ENCODE peak calls at places on chromosomes 2 and 18, in seven cellular contexts. F is Panc1, W is pancreas, I is psoas muscle, K is esophagus squamous epithelium, N is IMR-90, D is H9. A is an unnamed sample.

GRCh38 chr2:30511122-30512083 is 64.4 kb downstream of the LCLAT1 start:
- DNase-seq in W (no peak), N (peak), F (no peak), I (peak), K (no peak), D (no peak), A (no peak)

GRCh38 chr2:107633580-107634147 is 193.0 kb upstream of the RGPD4 start:
- DNase-seq in I (no peak), D (no peak), F (no peak), K (no peak), W (no peak), N (peak), A (no peak)

GRCh38 chr2:215486973-215487372 is 51.1 kb upstream of the FN1 start:
- DNase-seq in W (no peak), N (no peak), I (no peak), F (no peak), K (no peak), D (no peak), A (no peak)

GRCh38 chr2:171100370-171100769 is 60.3 kb downstream of the TLK1 start:
- DNase-seq in N (no peak), K (no peak), I (no peak), W (no peak), F (no peak), D (no peak), A (no peak)

GRCh38 chr2:62578837-62579640 is 73.0 kb upstream of the TMEM17 start:
- DNase-seq in D (no peak), W (no peak), N (peak), K (no peak), I (peak), F (peak), A (no peak)

GRCh38 chr2:25977768-25978167 is 4.5 kb downstream of the KIF3C start:
- DNase-seq in I (no peak), K (no peak), D (no peak), F (no peak), W (no peak), N (peak), A (no peak)

GRCh38 chr2:11581129-11581796 is 47.4 kb downstream of the GREB1 start:
- DNase-seq in N (no peak), K (no peak), W (no peak), D (no peak), I (no peak), F (no peak), A (no peak)

GRCh38 chr2:202950592-202950991 is 38.5 kb downstream of the CARF start:
- DNase-seq in W (no peak), K (no peak), D (no peak), F (no peak), N (peak), I (no peak), A (no peak)

GRCh38 chr2:45649457-45649854 is 2.0 kb upstream of the PRKCE start:
- DNase-seq in I (no peak), W (no peak), N (peak), K (no peak), D (no peak), F (no peak), A (no peak)

GRCh38 chr18:7116001-7116831 is 1.4 kb downstream of the LAMA1 start:
- DNase-seq in I (no peak), W (no peak), N (peak), F (no peak), K (no peak), D (peak), A (no peak)

GRCh38 chr2:105181282-105181681 is 60.3 kb upstream of the GPR45 start:
- DNase-seq in K (no peak), W (no peak), F (no peak), I (no peak), D (no peak), N (no peak), A (no peak)

GRCh38 chr2:198374375-198375072 is 570.1 kb downstream of the PLCL1 start:
- DNase-seq in W (no peak), F (peak), N (peak), I (no peak), K (no peak), D (peak), A (peak)

GRCh38 chr18:80137976-80138375 is 28.9 kb downstream of the ADNP2 start:
- DNase-seq in I (no peak), N (no peak), W (no peak), D (no peak), K (no peak), F (no peak), A (no peak)

GRCh38 chr2:10471956-10472355 is 23.8 kb upstream of the ODC1 start:
- DNase-seq in D (no peak), I (no peak), K (no peak), F (no peak), N (no peak), W (no peak), A (no peak)

GRCh38 chr2:19673213-19673791 is 228.5 kb downstream of the TTC32 start:
- DNase-seq in F (no peak), D (no peak), K (no peak), N (peak), W (no peak), I (no peak), A (no peak)

GRCh38 chr2:86492057-86492456 is 50.9 kb downstream of the KDM3A start:
- DNase-seq in K (no peak), I (no peak), D (no peak), N (no peak), F (no peak), W (no peak), A (no peak)

GRCh38 chr2:170409164-170409535 is 231.2 kb downstream of the MYO3B start:
- DNase-seq in K (peak), N (peak), W (peak), I (peak), F (no peak), D (peak), A (peak)

GRCh38 chr2:32011566-32011960 is 755 bp upstream of the MEMO1 start:
- DNase-seq in W (no peak), D (no peak), N (no peak), I (no peak), F (no peak), K (no peak), A (no peak)

GRCh38 chr18:31555971-31556747 is 35.5 kb upstream of the TTR start:
- DNase-seq in W (peak), K (no peak), D (no peak), N (peak), I (no peak), F (peak), A (peak)

GRCh38 chr2:214193943-214194342 is 216.9 kb upstream of the VWC2L start:
- DNase-seq in D (no peak), F (no peak), K (no peak), N (peak), W (no peak), I (no peak), A (no peak)

GRCh38 chr2:215711484-215712034 is 275.7 kb upstream of the FN1 start:
- DNase-seq in F (no peak), I (no peak), N (peak), D (no peak), K (no peak), W (no peak), A (no peak)

GRCh38 chr2:15363142-15363541 is 198.0 kb downstream of the NBAS start:
- DNase-seq in N (peak), W (no peak), K (no peak), I (no peak), D (no peak), F (no peak), A (no peak)

GRCh38 chr2:151973901-151974199 is 125.0 kb downstream of the CACNB4 start:
- DNase-seq in W (no peak), F (no peak), N (peak), K (no peak), I (peak), D (peak), A (peak)
- H3K27ac ChIP-seq in W (no peak), F (no peak), N (no peak), K (no peak), I (no peak), D (no peak), A (no peak)

DNA sequence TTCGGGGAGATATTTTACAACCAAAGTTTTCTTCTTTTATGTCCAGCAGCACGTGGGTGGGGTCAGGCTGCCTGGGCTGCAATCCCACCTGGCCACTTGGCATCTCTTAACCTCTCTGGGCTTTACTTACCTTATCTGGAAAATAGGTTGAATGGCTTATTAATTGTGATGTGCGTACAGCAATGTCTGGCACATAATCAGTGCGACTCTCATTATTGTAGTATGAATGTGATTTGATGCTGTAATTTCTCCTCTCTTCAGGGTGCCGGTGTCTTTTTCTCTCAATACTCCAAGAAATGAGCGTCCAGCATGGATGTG is 2.0 kb upstream of the ZAP70 start:
- DNase-seq in K (no peak), D (no peak), F (no peak), N (no peak), I (no peak), W (no peak), A (no peak)
- H3K27ac ChIP-seq in K (no peak), D (no peak), F (no peak), N (no peak), I (no peak), W (no peak), A (no peak)

DNA sequence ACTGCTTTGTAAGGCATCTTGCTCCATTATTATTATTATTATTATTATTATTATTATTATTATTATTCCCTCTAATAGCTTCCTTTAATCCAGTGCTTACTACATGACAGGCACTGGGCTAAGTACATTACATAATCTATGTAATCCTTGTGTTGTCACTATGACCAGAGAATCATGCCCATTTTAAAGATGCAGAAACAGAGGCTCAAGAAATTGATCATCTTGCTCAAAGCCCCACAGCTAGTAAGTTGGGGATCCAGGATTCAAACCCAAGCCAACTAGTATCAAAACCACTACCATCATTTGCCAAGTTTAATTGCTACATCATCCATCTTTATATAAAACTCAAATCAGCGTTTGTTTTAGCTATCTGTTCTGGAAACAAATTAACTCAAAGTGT is 594 bp upstream of the NGEF start:
- DNase-seq in F (no peak), W (no peak), K (no peak), I (no peak), N (no peak), D (no peak), A (no peak)
- H3K27ac ChIP-seq in F (no peak), W (peak), K (no peak), I (no peak), N (no peak), D (no peak), A (no peak)

DNA sequence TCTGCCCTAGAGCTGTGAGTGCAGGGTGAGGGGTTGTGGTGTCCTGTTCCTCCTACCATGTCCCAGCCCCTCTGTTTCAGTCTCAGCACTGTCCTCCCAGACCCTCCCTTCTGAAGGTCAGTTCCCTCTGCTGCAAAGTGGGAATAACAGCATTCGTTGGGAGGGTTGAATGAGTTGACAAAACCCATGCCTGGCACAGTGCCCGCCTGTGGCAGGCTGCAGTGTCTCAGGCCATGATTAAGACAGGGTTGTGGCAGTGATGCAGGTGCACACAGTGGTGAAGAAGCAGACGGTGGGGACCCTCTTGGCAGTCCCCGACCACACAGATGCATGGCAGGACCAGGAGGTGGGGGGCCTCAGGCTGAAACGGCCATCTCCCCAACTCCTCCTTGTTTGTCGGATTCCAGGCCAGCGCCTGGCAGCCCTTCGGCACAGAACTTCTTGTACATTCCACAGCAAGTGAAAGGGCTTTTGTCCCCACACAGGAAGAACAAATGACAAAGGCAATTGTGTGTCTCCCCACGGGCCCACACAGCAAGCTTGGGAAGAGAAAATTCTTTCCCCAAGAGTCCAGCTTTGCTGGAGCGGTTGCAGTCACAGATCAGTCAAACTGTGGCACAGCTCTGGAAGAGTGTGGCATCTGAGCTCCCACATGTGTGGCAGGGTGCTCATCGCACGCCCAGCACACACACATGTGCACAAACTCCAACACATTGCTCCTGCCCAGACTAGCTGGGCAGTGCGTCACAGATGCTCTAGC is 92.0 kb upstream of the MSH2 start:
- DNase-seq in I (peak), K (no peak), F (no peak), D (no peak), N (no peak), W (peak), A (no peak)
- H3K27ac ChIP-seq in I (peak), K (peak), F (no peak), D (no peak), N (no peak), W (peak), A (no peak)

GRCh38 chr18:48459016-48459415 is 49.8 kb upstream of the ZBTB7C start:
- DNase-seq in W (no peak), K (no peak), D (no peak), I (no peak), N (no peak), F (no peak), A (no peak)
- H3K27ac ChIP-seq in W (no peak), K (no peak), D (no peak), I (no peak), N (no peak), F (no peak), A (no peak)

GRCh38 chr18:62516242-62516641 is 6.6 kb upstream of the ZCCHC2 start:
- DNase-seq in N (no peak), D (no peak), W (no peak), F (no peak), I (no peak), K (no peak), A (no peak)
- H3K27ac ChIP-seq in N (no peak), D (no peak), W (peak), F (peak), I (peak), K (no peak), A (no peak)

DNA sequence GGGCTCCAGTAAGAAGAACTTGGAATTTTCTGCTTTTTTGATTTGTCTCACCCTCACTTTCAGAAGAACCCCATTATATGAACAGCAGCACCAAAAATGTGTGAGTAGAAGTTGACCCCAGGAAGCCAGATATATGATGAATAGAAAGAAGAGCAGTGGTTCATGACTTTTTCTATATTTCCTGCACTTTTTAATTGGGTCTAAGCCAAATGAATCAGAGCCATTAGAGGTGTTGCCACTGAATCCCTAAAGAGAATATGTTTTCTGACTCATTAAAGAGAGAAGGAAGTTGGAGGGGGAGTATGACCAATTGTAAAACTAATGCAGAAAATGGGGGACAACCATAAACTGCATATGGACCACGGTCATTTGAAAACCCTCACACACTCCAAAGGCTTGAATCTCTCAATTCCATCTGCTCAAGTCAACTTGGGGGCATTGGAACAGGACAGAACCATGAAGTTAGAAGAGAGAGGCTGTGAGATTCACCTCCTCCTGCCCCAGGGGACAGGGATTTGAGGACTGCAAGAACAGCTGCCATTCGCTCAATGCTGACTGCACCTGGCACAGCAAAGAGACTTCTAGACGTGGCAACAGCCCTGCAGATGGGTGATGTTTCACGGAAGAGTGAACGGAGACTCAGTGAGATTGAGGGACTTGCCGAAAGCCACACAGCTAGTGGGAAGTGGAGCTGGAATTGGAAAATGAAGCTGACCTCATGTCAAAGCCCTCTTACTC is 3.0 kb downstream of the DAPL1 start:
- DNase-seq in N (no peak), W (no peak), F (no peak), D (no peak), I (no peak), K (no peak), A (no peak)
- H3K27ac ChIP-seq in N (no peak), W (no peak), F (no peak), D (no peak), I (no peak), K (no peak), A (no peak)

GRCh38 chr2:226450141-226450540 is 349.5 kb downstream of the IRS1 start:
- DNase-seq in W (no peak), N (peak), F (no peak), I (no peak), D (no peak), K (no peak), A (no peak)

GRCh38 chr2:226447338-226447885 is 352.2 kb downstream of the IRS1 start:
- DNase-seq in W (no peak), N (peak), D (no peak), F (no peak), K (no peak), I (no peak), A (no peak)

GRCh38 chr2:226445216-226445861 is 354.3 kb downstream of the IRS1 start:
- DNase-seq in I (no peak), K (no peak), N (no peak), W (no peak), D (no peak), F (no peak), A (no peak)

GRCh38 chr2:226446406-226447001 is 353.1 kb downstream of the IRS1 start:
- DNase-seq in I (no peak), K (no peak), W (no peak), F (no peak), N (peak), D (no peak), A (no peak)

DNA sequence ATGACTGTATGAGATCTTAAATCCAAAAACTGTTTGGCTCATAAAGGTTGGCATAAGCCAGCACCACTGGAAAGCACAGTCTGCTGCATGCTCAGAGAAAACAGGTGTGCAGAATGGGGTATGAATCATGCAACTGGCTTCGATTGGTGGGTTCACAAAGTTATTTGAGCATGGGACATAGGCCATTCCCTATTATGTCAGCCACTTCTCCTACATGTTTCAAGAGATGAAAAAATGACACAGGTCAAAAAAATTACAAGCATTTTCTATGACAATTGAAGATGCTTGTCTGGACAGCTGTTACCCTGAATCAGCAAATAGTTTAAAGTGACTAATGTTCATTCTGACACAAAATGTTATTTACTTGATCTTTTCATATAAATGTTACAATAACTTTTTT is 351.7 kb downstream of the IRS1 start:
- DNase-seq in I (no peak), K (no peak), W (no peak), F (no peak), D (no peak), N (peak), A (no peak)
- H3K27ac ChIP-seq in I (peak), K (no peak), W (no peak), F (no peak), D (no peak), N (peak), A (no peak)

DNA sequence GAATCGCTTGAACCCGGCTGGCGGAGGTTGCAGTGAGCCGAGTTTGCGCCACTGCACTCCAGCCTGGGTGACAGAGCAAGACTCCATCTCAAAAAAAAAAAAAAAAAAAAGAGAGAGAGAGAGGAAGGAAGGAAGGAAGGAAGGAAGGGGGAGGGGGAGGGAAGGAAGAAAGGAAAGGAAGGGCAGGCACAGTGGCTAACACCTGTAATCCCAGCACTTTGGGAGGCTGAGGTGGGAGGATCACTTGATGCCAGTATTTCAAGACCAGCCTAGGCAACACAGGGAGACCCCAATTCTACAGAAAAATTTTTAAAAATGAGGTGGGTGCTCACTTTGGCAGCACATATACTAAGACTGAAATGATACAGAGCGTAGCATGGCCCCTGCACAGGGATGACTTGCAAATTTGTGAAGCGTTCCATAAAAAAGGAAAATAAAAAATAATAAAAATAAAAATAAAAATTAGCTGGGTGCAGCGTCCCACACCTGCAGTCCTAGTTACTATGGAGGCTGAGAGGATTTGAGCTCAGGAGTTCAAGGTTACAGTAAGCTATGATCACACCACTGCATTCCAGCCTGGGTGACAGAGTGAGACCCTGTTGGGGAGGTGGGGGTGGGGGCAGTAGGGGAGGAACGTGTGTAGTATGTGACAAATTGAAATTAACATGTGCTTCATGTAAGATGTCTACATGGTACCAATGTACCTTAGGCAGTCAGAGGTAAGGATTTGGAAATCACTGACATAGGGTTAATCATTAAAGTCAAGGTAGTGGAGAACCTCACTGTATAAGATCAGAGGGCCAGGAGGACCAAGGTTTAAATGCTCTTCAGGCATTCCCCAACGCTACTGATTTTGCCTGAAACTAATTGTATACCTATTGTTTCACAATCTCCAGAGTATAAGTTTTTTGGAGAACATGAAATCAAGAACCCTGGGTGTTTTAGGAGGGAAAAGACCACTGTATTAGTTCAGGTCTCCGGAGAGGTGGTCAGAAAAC is 1.4 kb downstream of the WDCP start:
- DNase-seq in D (no peak), W (no peak), K (no peak), F (no peak), N (no peak), I (no peak), A (no peak)
- H3K27ac ChIP-seq in D (no peak), W (no peak), K (no peak), F (peak), N (no peak), I (no peak), A (no peak)

A was measured in iPS DF 6.9.